ENCODE peak calls at places on chromosome 20, in five cellular contexts. One of them, this sample, is unnamed.

GRCh38 chr20:24981750-24982149 is 10.8 kb downstream of the APMAP start:
- DNase-seq in astrocyte of the spinal cord: no peak
- DNase-seq in coronary artery: peak
- DNase-seq in neural crest cell: no peak
- DNase-seq in keratinocyte: no peak
- DNase-seq in this sample: no peak

GRCh38 chr20:21508230-21509078 is 5.4 kb downstream of the NKX2-2 start:
- DNase-seq in keratinocyte: no peak
- DNase-seq in coronary artery: peak
- DNase-seq in neural crest cell: no peak
- DNase-seq in astrocyte of the spinal cord: no peak
- DNase-seq in this sample: no peak

GRCh38 chr20:34491932-34492509 is 24.2 kb upstream of the DYNLRB1 start:
- DNase-seq in astrocyte of the spinal cord: no peak
- DNase-seq in keratinocyte: no peak
- DNase-seq in coronary artery: no peak
- DNase-seq in neural crest cell: no peak
- DNase-seq in this sample: no peak

GRCh38 chr20:61251529-61252393 is at the start of gene CDH4:
- DNase-seq in keratinocyte: no peak
- DNase-seq in astrocyte of the spinal cord: no peak
- DNase-seq in coronary artery: no peak
- DNase-seq in neural crest cell: peak
- DNase-seq in this sample: no peak

GRCh38 chr20:32336918-32337347 is 21.2 kb upstream of the ASXL1 start:
- DNase-seq in coronary artery: no peak
- DNase-seq in neural crest cell: no peak
- DNase-seq in keratinocyte: no peak
- DNase-seq in astrocyte of the spinal cord: peak
- DNase-seq in this sample: no peak

GRCh38 chr20:48149887-48150286 is 364.6 kb upstream of the SULF2 start:
- DNase-seq in coronary artery: no peak
- DNase-seq in keratinocyte: no peak
- DNase-seq in neural crest cell: no peak
- DNase-seq in astrocyte of the spinal cord: no peak
- DNase-seq in this sample: no peak

GRCh38 chr20:10649817-10650200 is 24.0 kb downstream of the JAG1 start:
- DNase-seq in coronary artery: no peak
- DNase-seq in astrocyte of the spinal cord: no peak
- DNase-seq in neural crest cell: no peak
- DNase-seq in keratinocyte: no peak
- DNase-seq in this sample: no peak

GRCh38 chr20:45415822-45416637 is at the start of gene PIGT:
- DNase-seq in keratinocyte: no peak
- DNase-seq in neural crest cell: peak
- DNase-seq in astrocyte of the spinal cord: peak
- DNase-seq in coronary artery: peak
- DNase-seq in this sample: no peak

GRCh38 chr20:38635721-38636285 is 34.2 kb downstream of the ARHGAP40 start:
- DNase-seq in astrocyte of the spinal cord: no peak
- DNase-seq in coronary artery: no peak
- DNase-seq in keratinocyte: no peak
- DNase-seq in neural crest cell: no peak
- DNase-seq in this sample: no peak

GRCh38 chr20:59518881-59519706 is 85.2 kb upstream of the PHACTR3 start:
- DNase-seq in astrocyte of the spinal cord: peak
- DNase-seq in keratinocyte: peak
- DNase-seq in coronary artery: no peak
- DNase-seq in neural crest cell: no peak
- DNase-seq in this sample: no peak

GRCh38 chr20:46701057-46701456 is 8.4 kb upstream of the SLC2A10 start:
- DNase-seq in neural crest cell: no peak
- DNase-seq in keratinocyte: no peak
- DNase-seq in astrocyte of the spinal cord: no peak
- DNase-seq in coronary artery: no peak
- DNase-seq in this sample: no peak

GRCh38 chr20:46698788-46699187 is 9.5 kb upstream of the TP53RK start:
- DNase-seq in astrocyte of the spinal cord: no peak
- DNase-seq in keratinocyte: no peak
- DNase-seq in neural crest cell: no peak
- DNase-seq in coronary artery: no peak
- DNase-seq in this sample: no peak

GRCh38 chr20:46700481-46700880 is 9.0 kb upstream of the SLC2A10 start:
- DNase-seq in astrocyte of the spinal cord: no peak
- DNase-seq in keratinocyte: no peak
- DNase-seq in coronary artery: no peak
- DNase-seq in neural crest cell: no peak
- DNase-seq in this sample: no peak

GRCh38 chr20:46701556-46701955 is 7.9 kb upstream of the SLC2A10 start:
- DNase-seq in astrocyte of the spinal cord: no peak
- DNase-seq in coronary artery: no peak
- DNase-seq in neural crest cell: no peak
- DNase-seq in keratinocyte: no peak
- DNase-seq in this sample: no peak

GRCh38 chr20:46699651-46700359 is 9.6 kb upstream of the SLC2A10 start:
- DNase-seq in keratinocyte: no peak
- DNase-seq in neural crest cell: no peak
- DNase-seq in astrocyte of the spinal cord: no peak
- DNase-seq in coronary artery: no peak
- DNase-seq in this sample: no peak
- TF ChIP-seq CTCF in keratinocyte: peak
- TF ChIP-seq CTCF in neural crest cell: peak
- TF ChIP-seq CTCF in astrocyte of the spinal cord: peak
- TF ChIP-seq CTCF in coronary artery: no peak
- TF ChIP-seq CTCF in this sample: peak

DNA sequence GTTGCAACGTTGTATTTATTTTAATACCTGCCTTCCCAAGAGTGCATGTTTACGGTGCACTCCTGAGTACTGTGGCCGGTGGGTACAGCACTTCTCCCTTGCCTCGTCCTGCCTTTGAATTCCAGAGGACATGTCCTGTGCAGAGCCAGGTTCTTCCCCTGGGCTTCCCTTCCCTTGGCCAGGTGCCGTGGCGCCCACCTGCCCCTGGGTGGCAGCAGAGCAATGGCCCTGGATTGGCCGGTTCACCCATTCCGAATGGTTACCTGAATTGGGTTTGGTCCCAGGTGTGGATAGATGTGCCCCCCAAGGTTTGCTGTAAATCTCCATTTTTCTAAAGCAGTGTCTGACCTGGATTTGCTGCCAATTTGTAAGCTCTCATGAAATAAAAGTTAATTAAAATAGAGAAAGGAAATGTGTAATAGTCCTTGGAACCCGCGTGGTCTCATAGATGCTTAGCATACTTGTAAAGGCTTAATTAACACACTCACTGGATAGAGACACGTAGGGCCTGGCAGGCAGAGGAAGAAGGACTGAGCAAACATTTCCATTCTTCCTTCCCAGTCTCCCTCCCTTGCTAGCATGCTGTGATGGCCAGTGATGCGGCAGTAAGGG is 40.6 kb downstream of the DTD1 start:
- DNase-seq in coronary artery: no peak
- DNase-seq in astrocyte of the spinal cord: no peak
- DNase-seq in neural crest cell: no peak
- DNase-seq in keratinocyte: no peak
- DNase-seq in this sample: no peak
- TF ChIP-seq CTCF in coronary artery: no peak
- TF ChIP-seq CTCF in astrocyte of the spinal cord: peak
- TF ChIP-seq CTCF in neural crest cell: peak
- TF ChIP-seq CTCF in keratinocyte: peak
- TF ChIP-seq CTCF in this sample: peak

DNA sequence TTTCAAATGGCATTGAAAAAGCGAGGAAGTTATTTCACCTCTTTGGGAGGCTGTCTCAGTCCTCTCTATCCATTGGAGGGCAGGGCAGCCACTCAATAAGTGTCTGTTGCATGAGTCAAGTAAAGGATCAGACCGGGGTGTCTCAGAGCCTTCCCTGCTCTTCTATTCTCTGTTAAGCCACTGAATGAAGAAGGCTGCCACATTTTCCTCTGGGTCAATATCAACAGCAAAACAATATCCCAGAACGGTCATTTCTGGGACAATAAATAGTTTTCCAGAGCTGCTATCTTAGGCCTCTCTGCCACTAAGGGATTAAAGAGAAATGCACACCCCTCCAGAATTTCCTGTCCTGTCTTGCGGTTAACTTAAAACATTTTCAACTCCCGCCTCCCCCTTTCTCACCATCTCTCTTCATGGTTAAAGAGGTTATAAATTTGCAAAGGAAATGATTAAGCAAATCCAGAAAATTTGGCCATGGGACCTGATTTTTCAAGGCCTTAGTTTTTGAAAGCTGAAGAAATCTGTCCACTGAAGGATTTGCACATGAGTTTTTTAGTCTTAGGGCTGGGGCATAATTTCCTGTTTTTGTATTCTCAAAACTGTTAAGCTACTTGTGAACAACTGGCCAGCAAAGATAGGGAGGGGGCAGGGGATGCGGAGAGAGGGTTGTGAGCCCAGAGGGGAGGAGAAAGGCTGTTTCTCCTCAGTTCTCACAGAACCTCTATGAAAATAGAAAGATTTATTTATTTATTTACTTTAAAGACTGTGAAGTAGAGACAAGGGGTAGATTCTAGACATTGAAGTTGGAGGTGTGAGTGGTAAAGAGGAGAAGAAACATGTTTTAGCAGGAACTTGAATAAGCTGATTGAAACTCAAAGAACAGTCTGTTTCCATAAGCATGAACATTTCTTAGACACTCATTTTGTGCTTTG is 135.7 kb downstream of the BCAS1 start:
- DNase-seq in astrocyte of the spinal cord: peak
- DNase-seq in coronary artery: peak
- DNase-seq in neural crest cell: no peak
- DNase-seq in keratinocyte: no peak
- DNase-seq in this sample: no peak
- TF ChIP-seq CTCF in astrocyte of the spinal cord: no peak
- TF ChIP-seq CTCF in coronary artery: no peak
- TF ChIP-seq CTCF in neural crest cell: no peak
- TF ChIP-seq CTCF in keratinocyte: no peak
- TF ChIP-seq CTCF in this sample: no peak

GRCh38 chr20:16490696-16491095 is 82.6 kb downstream of the KIF16B start:
- DNase-seq in astrocyte of the spinal cord: no peak
- DNase-seq in neural crest cell: no peak
- DNase-seq in coronary artery: no peak
- DNase-seq in keratinocyte: no peak
- DNase-seq in this sample: no peak

GRCh38 chr20:16488086-16488485 is 85.2 kb downstream of the KIF16B start:
- DNase-seq in neural crest cell: no peak
- DNase-seq in astrocyte of the spinal cord: no peak
- DNase-seq in keratinocyte: no peak
- DNase-seq in coronary artery: no peak
- DNase-seq in this sample: no peak

GRCh38 chr20:16493486-16493885 is 79.8 kb downstream of the KIF16B start:
- DNase-seq in keratinocyte: no peak
- DNase-seq in coronary artery: no peak
- DNase-seq in neural crest cell: no peak
- DNase-seq in astrocyte of the spinal cord: no peak
- DNase-seq in this sample: no peak

GRCh38 chr20:16486532-16486931 is 86.7 kb downstream of the KIF16B start:
- DNase-seq in neural crest cell: no peak
- DNase-seq in keratinocyte: no peak
- DNase-seq in coronary artery: no peak
- DNase-seq in astrocyte of the spinal cord: no peak
- DNase-seq in this sample: no peak

DNA sequence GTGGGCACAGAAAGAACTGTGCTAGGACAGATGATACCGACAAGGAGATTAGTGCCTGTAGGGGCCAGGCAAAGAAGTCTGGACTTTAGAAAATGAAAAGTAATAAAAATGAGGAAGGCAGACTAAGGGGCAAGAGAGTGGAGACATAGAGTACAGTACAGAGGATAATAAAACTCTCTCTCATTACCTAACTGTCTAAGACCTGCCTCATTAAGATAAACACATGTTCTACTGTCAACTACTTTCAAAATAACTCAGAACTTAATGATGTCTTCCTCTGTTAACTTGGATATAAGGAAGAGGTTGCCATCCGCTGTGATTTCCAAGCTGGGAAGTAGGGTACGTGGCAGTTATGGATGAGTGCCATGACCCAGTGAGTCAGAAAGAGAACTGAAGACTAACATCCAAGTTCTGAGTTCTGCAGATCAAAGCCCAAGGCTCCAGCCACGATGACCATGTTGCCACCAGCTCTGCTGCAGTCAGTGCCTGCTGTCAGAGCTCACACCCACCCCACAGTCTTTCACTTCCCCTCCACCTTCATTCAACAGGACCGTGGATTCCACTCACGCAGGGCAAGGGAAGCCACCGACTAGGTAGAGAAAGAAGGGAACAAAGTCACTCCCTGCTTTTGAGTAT is 81.9 kb downstream of the KIF16B start:
- DNase-seq in astrocyte of the spinal cord: no peak
- DNase-seq in keratinocyte: no peak
- DNase-seq in neural crest cell: no peak
- DNase-seq in coronary artery: no peak
- DNase-seq in this sample: no peak
- TF ChIP-seq CTCF in astrocyte of the spinal cord: no peak
- TF ChIP-seq CTCF in keratinocyte: no peak
- TF ChIP-seq CTCF in neural crest cell: no peak
- TF ChIP-seq CTCF in coronary artery: no peak
- TF ChIP-seq CTCF in this sample: no peak

GRCh38 chr20:50358166-50358565 is 152.0 kb upstream of the PTPN1 start:
- DNase-seq in astrocyte of the spinal cord: no peak
- DNase-seq in keratinocyte: no peak
- DNase-seq in neural crest cell: no peak
- DNase-seq in coronary artery: no peak
- DNase-seq in this sample: no peak
- TF ChIP-seq CTCF in astrocyte of the spinal cord: no peak
- TF ChIP-seq CTCF in keratinocyte: no peak
- TF ChIP-seq CTCF in neural crest cell: no peak
- TF ChIP-seq CTCF in coronary artery: no peak
- TF ChIP-seq CTCF in this sample: no peak

DNA sequence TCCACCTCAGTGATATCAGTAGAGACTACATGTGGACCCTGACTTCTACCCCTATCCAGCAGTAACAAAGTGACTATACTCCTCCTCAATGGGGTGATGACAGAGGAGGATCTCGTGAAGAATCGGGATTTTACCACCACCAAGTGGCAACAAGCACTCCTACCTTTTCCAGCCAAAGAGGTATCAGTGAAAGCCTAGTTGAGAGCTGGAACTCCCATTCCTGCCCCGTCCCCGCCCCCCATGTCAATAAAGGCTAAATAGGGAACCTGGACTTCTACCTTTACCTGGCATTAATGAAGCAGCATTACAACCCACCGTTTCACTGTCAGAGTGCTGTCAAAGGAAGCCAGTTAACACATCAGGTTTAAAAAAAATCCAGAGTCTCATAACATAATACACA is 45.3 kb downstream of the RNF24 start:
- DNase-seq in astrocyte of the spinal cord: no peak
- DNase-seq in coronary artery: no peak
- DNase-seq in neural crest cell: no peak
- DNase-seq in keratinocyte: no peak
- DNase-seq in this sample: no peak
- TF ChIP-seq CTCF in astrocyte of the spinal cord: no peak
- TF ChIP-seq CTCF in coronary artery: no peak
- TF ChIP-seq CTCF in neural crest cell: no peak
- TF ChIP-seq CTCF in keratinocyte: no peak
- TF ChIP-seq CTCF in this sample: no peak

This sample was measured in epithelial cell of proximal tubule.